ENCODE peak calls at places on chromosomes 13 and 19, in five cellular contexts. One of them, this sample, is unnamed. For H3K4me1, the result is how much of the 10 kb centered on the place peaks cover.

GRCh38 chr19:54160948-54161347 is 1.4 kb upstream of the LENG1 start:
- DNase-seq in GM12878: no peak
- DNase-seq in GM23338: peak
- DNase-seq in HepG2: no peak
- DNase-seq in A549: no peak
- DNase-seq in this sample: no peak

GRCh38 chr19:19110410-19111137 is 27.7 kb downstream of the TMEM161A start:
- DNase-seq in GM12878: no peak
- DNase-seq in GM23338: peak
- DNase-seq in HepG2: no peak
- DNase-seq in A549: no peak
- DNase-seq in this sample: no peak

GRCh38 chr13:28746289-28746612 is 27.5 kb upstream of the SLC46A3 start:
- DNase-seq in GM12878: no peak
- DNase-seq in GM23338: no peak
- DNase-seq in HepG2: no peak
- DNase-seq in A549: no peak
- DNase-seq in this sample: no peak

GRCh38 chr13:73952683-73953082 is 181.5 kb downstream of the KLF12 start:
- DNase-seq in GM12878: no peak
- DNase-seq in GM23338: no peak
- DNase-seq in HepG2: no peak
- DNase-seq in A549: no peak
- DNase-seq in this sample: no peak

GRCh38 chr13:80036845-80037504 is 304.0 kb downstream of the SPRY2 start:
- DNase-seq in GM12878: no peak
- DNase-seq in GM23338: no peak
- DNase-seq in HepG2: no peak
- DNase-seq in A549: no peak
- DNase-seq in this sample: no peak

GRCh38 chr19:11418166-11418517 is 972 bp downstream of the RGL3 start:
- DNase-seq in GM12878: no peak
- DNase-seq in GM23338: no peak
- DNase-seq in HepG2: no peak
- DNase-seq in A549: no peak
- DNase-seq in this sample: no peak

GRCh38 chr13:73740681-73741080 is 393.5 kb downstream of the KLF12 start:
- DNase-seq in GM12878: no peak
- DNase-seq in GM23338: no peak
- DNase-seq in HepG2: no peak
- DNase-seq in A549: no peak
- DNase-seq in this sample: no peak

GRCh38 chr19:741506-742131 is 9.3 kb upstream of the MISP start:
- DNase-seq in GM12878: no peak
- DNase-seq in GM23338: peak
- DNase-seq in HepG2: peak
- DNase-seq in A549: peak
- DNase-seq in this sample: no peak

GRCh38 chr19:37251308-37252229 is 33.6 kb downstream of the ZNF383 start:
- DNase-seq in GM12878: peak
- DNase-seq in GM23338: no peak
- DNase-seq in HepG2: no peak
- DNase-seq in A549: no peak
- DNase-seq in this sample: no peak

GRCh38 chr19:29923653-29924052 is 18.4 kb upstream of the URI1 start:
- DNase-seq in GM12878: no peak
- DNase-seq in GM23338: no peak
- DNase-seq in HepG2: no peak
- DNase-seq in A549: no peak
- DNase-seq in this sample: no peak

GRCh38 chr13:109698779-109699178 is 87.6 kb downstream of the IRS2 start:
- DNase-seq in GM12878: no peak
- DNase-seq in GM23338: no peak
- DNase-seq in HepG2: no peak
- DNase-seq in A549: no peak
- DNase-seq in this sample: no peak

GRCh38 chr13:67308004-67308772 is 78.1 kb upstream of the PCDH9 start:
- DNase-seq in GM12878: no peak
- DNase-seq in GM23338: no peak
- DNase-seq in HepG2: no peak
- DNase-seq in A549: no peak
- DNase-seq in this sample: no peak

GRCh38 chr13:54591540-54591939 is 1562.9 kb downstream of the OLFM4 start:
- DNase-seq in GM12878: no peak
- DNase-seq in GM23338: no peak
- DNase-seq in HepG2: no peak
- DNase-seq in A549: no peak
- DNase-seq in this sample: no peak

GRCh38 chr13:80374453-80374852 is 33.5 kb upstream of the SPRY2 start:
- DNase-seq in GM12878: no peak
- DNase-seq in GM23338: no peak
- DNase-seq in HepG2: no peak
- DNase-seq in A549: no peak
- DNase-seq in this sample: no peak

GRCh38 chr19:18271433-18271841 is 2.8 kb downstream of the IQCN start:
- DNase-seq in GM12878: no peak
- DNase-seq in GM23338: no peak
- DNase-seq in HepG2: no peak
- DNase-seq in A549: no peak
- DNase-seq in this sample: no peak

GRCh38 chr19:19822148-19822429 is 539 bp upstream of the ZNF506 start:
- DNase-seq in GM12878: no peak
- DNase-seq in GM23338: no peak
- DNase-seq in HepG2: no peak
- DNase-seq in A549: no peak
- DNase-seq in this sample: no peak

GRCh38 chr19:38209671-38210457 is 14.2 kb downstream of the DPF1 start:
- DNase-seq in GM12878: no peak
- DNase-seq in GM23338: peak
- DNase-seq in HepG2: no peak
- DNase-seq in A549: no peak
- DNase-seq in this sample: no peak

GRCh38 chr19:34475026-34475974 is 6.3 kb upstream of the WTIP start:
- DNase-seq in GM12878: no peak
- DNase-seq in GM23338: no peak
- DNase-seq in HepG2: no peak
- DNase-seq in A549: no peak
- DNase-seq in this sample: no peak

GRCh38 chr19:47267350-47267759 is 7.3 kb upstream of the INAFM1 start:
- DNase-seq in GM12878: no peak
- DNase-seq in GM23338: no peak
- DNase-seq in HepG2: no peak
- DNase-seq in A549: no peak
- DNase-seq in this sample: no peak

GRCh38 chr13:110301606-110302131 is 5.3 kb downstream of the COL4A1 start:
- DNase-seq in GM12878: no peak
- DNase-seq in GM23338: peak
- DNase-seq in HepG2: no peak
- DNase-seq in A549: no peak
- DNase-seq in this sample: no peak

GRCh38 chr13:49667773-49668172 is 23.5 kb downstream of the EBPL start:
- DNase-seq in GM12878: no peak
- DNase-seq in GM23338: no peak
- DNase-seq in HepG2: no peak
- DNase-seq in A549: no peak
- DNase-seq in this sample: no peak

GRCh38 chr13:32370805-32371204 is 55.5 kb downstream of the BRCA2 start:
- DNase-seq in GM12878: no peak
- DNase-seq in GM23338: no peak
- DNase-seq in HepG2: no peak
- DNase-seq in A549: no peak
- DNase-seq in this sample: no peak

GRCh38 chr19:40282920-40283319 is 2.2 kb downstream of the AKT2 start:
- DNase-seq in GM12878: no peak
- DNase-seq in GM23338: no peak
- DNase-seq in HepG2: no peak
- DNase-seq in A549: no peak
- DNase-seq in this sample: no peak
- H3K4me1 ChIP-seq in GM12878: under half
- H3K4me1 ChIP-seq in GM23338: under half
- H3K4me1 ChIP-seq in HepG2: half or more
- H3K4me1 ChIP-seq in A549: under half
- H3K4me1 ChIP-seq in this sample: half or more

DNA sequence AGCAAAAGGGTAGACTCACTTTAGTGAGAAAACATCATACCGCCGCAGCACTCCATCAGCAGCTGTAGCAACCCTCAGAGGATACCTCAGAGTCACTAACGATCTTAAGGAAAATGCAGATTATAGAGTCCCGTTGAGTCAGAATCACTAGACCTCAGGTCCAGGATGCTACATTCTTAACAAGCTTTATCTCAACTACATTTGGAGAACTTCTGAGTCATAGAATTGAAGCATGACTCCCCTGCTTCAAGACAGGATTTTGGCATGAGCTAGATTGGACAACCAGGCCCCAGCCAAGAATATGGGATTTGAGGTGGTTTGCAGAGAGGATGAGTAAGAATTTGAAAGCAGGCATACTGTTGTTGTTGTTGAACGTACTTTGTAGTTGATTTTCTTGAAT is 118.9 kb upstream of the UBL3 start:
- DNase-seq in GM12878: no peak
- DNase-seq in GM23338: no peak
- DNase-seq in HepG2: no peak
- DNase-seq in A549: no peak
- DNase-seq in this sample: no peak
- TF ChIP-seq REST in GM12878: no peak
- TF ChIP-seq REST in GM23338: no peak
- TF ChIP-seq REST in HepG2: no peak
- TF ChIP-seq REST in A549: no peak
- TF ChIP-seq REST in this sample: no peak

GRCh38 chr19:4343056-4343844 is at the start of gene MPND:
- DNase-seq in GM12878: peak
- DNase-seq in GM23338: peak
- DNase-seq in HepG2: peak
- DNase-seq in A549: peak
- DNase-seq in this sample: peak
- TF ChIP-seq CTCF in GM12878: peak
- TF ChIP-seq CTCF in GM23338: peak
- TF ChIP-seq CTCF in HepG2: peak
- TF ChIP-seq CTCF in A549: no peak
- TF ChIP-seq CTCF in this sample: no peak

GRCh38 chr19:1817553-1818179 is 5.6 kb upstream of the ATP8B3 start:
- DNase-seq in GM12878: no peak
- DNase-seq in GM23338: no peak
- DNase-seq in HepG2: no peak
- DNase-seq in A549: no peak
- DNase-seq in this sample: no peak

GRCh38 chr19:1819976-1820255 is 7.8 kb upstream of the ATP8B3 start:
- DNase-seq in GM12878: no peak
- DNase-seq in GM23338: no peak
- DNase-seq in HepG2: no peak
- DNase-seq in A549: no peak
- DNase-seq in this sample: no peak

GRCh38 chr19:1818549-1819195 is 6.6 kb upstream of the ATP8B3 start:
- DNase-seq in GM12878: no peak
- DNase-seq in GM23338: no peak
- DNase-seq in HepG2: no peak
- DNase-seq in A549: no peak
- DNase-seq in this sample: no peak

GRCh38 chr19:1816530-1817298 is 4.6 kb upstream of the ATP8B3 start:
- DNase-seq in GM12878: no peak
- DNase-seq in GM23338: no peak
- DNase-seq in HepG2: no peak
- DNase-seq in A549: no peak
- DNase-seq in this sample: no peak

GRCh38 chr19:1819211-1819975 is 7.3 kb upstream of the ATP8B3 start:
- DNase-seq in GM12878: no peak
- DNase-seq in GM23338: no peak
- DNase-seq in HepG2: no peak
- DNase-seq in A549: no peak
- DNase-seq in this sample: no peak
- H3K4me1 ChIP-seq in GM12878: under half
- H3K4me1 ChIP-seq in GM23338: under half
- H3K4me1 ChIP-seq in HepG2: under half
- H3K4me1 ChIP-seq in A549: under half
- H3K4me1 ChIP-seq in this sample: under half

GRCh38 chr13:41746259-41746658 is 214.7 kb downstream of the VWA8 start:
- DNase-seq in GM12878: no peak
- DNase-seq in GM23338: no peak
- DNase-seq in HepG2: no peak
- DNase-seq in A549: no peak
- DNase-seq in this sample: no peak
- TF ChIP-seq REST in GM12878: no peak
- TF ChIP-seq REST in GM23338: no peak
- TF ChIP-seq REST in HepG2: no peak
- TF ChIP-seq REST in A549: no peak
- TF ChIP-seq REST in this sample: no peak

GRCh38 chr13:101475536-101475935 is 23.1 kb downstream of the ITGBL1 start:
- DNase-seq in GM12878: no peak
- DNase-seq in GM23338: peak
- DNase-seq in HepG2: no peak
- DNase-seq in A549: no peak
- DNase-seq in this sample: no peak
- TF ChIP-seq CTCF in GM12878: no peak
- TF ChIP-seq CTCF in GM23338: no peak
- TF ChIP-seq CTCF in HepG2: no peak
- TF ChIP-seq CTCF in A549: no peak
- TF ChIP-seq CTCF in this sample: no peak

GRCh38 chr13:26991508-26992181 is 180.0 kb downstream of the USP12 start:
- DNase-seq in GM12878: no peak
- DNase-seq in GM23338: no peak
- DNase-seq in HepG2: peak
- DNase-seq in A549: no peak
- DNase-seq in this sample: no peak
- H3K4me1 ChIP-seq in GM12878: under half
- H3K4me1 ChIP-seq in GM23338: under half
- H3K4me1 ChIP-seq in HepG2: half or more
- H3K4me1 ChIP-seq in A549: under half
- H3K4me1 ChIP-seq in this sample: half or more

GRCh38 chr19:42497492-42498226 is 30.6 kb downstream of the CEACAM1 start:
- DNase-seq in GM12878: peak
- DNase-seq in GM23338: no peak
- DNase-seq in HepG2: peak
- DNase-seq in A549: peak
- DNase-seq in this sample: no peak
- TF ChIP-seq REST in GM12878: no peak
- TF ChIP-seq REST in GM23338: no peak
- TF ChIP-seq REST in HepG2: no peak
- TF ChIP-seq REST in A549: no peak
- TF ChIP-seq REST in this sample: no peak

DNA sequence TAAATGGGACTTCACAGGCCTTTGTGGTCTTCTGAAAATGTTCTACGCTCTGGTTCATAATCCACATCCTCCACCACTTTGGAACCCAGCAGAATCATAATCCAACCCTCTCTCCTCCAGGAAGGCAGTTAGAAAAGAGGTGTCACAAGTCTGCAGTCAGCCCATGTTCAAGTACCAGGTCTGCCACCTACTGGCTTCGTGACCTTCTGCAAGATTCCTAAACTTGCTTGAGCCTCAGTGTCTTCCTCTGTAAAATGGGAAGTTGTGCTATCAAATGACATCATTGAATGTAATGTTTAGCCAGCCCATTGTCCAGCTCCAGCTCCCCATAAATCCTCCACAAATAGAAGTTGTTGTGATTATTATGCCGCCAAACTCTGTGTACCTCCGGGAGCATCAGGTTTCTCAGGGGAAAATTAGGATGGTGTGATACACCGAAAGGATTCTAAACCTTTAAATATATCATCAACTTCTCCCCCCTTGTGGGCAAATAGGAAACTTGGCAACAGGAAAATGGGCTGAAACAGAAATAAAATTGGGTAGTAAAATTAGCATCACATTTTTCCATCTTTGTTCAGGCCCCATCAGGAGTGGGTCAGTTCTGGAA is 109.7 kb downstream of the NUFIP1 start:
- DNase-seq in GM12878: peak
- DNase-seq in GM23338: peak
- DNase-seq in HepG2: no peak
- DNase-seq in A549: no peak
- DNase-seq in this sample: peak
- TF ChIP-seq CTCF in GM12878: peak
- TF ChIP-seq CTCF in GM23338: peak
- TF ChIP-seq CTCF in HepG2: peak
- TF ChIP-seq CTCF in A549: peak
- TF ChIP-seq CTCF in this sample: peak